ENCODE peak calls at places on chromosomes 11 and 22, in eight cellular contexts. X is bronchial epithelial cell, M is brain microvascular endothelial cell, Y is esophagus squamous epithelium, O is fibroblast of lung, S is lung, U is PC-3, H is left ventricle myocardium inferior. C is an unnamed sample.

GRCh38 chr11:122512688-122513087 is 142.8 kb upstream of the UBASH3B start:
- DNase-seq in X (no peak), M (no peak), U (no peak), Y (no peak), O (no peak), H (no peak), S (no peak), C (no peak)

GRCh38 chr11:120883404-120884135 is 140.3 kb upstream of the TBCEL start:
- DNase-seq in O (peak; percentile 79), H (peak; percentile 40), X (peak; percentile 21), Y (no peak), S (no peak), M (no peak), U (peak; percentile 57), C (no peak)

GRCh38 chr22:26169312-26170111 is at the start of gene SEZ6L:
- DNase-seq in X (no peak), U (no peak), S (no peak), Y (no peak), M (no peak), O (peak; percentile 7), H (peak; percentile 22), C (no peak)

GRCh38 chr11:103585401-103585800 is 451.0 kb upstream of the DDI1 start:
- DNase-seq in O (no peak), S (no peak), U (no peak), M (no peak), H (no peak), X (no peak), Y (no peak), C (no peak)

GRCh38 chr11:73962097-73962705 is 11.4 kb downstream of the DNAJB13 start:
- DNase-seq in H (no peak), U (no peak), X (no peak), M (no peak), O (no peak), Y (no peak), S (no peak), C (no peak)

GRCh38 chr11:104872393-104872792 is 25.9 kb downstream of the CASP12 start:
- DNase-seq in X (no peak), O (no peak), S (no peak), U (no peak), H (no peak), M (no peak), Y (no peak), C (no peak)

GRCh38 chr11:128690746-128691091 is 3.2 kb upstream of the FLI1 start:
- DNase-seq in M (no peak), H (no peak), Y (no peak), X (peak; percentile 38), U (no peak), O (no peak), S (no peak), C (no peak)

GRCh38 chr11:19344661-19345518 is 104.1 kb upstream of the E2F8 start:
- DNase-seq in U (peak; percentile 84), O (peak; percentile 20), M (no peak), S (no peak), H (peak; percentile 42), Y (no peak), X (peak; percentile 66), C (no peak)

GRCh38 chr11:10900686-10901415 is 43.0 kb upstream of the ZBED5 start:
- DNase-seq in O (peak; percentile 52), H (no peak), S (no peak), M (no peak), X (peak; percentile 81), Y (no peak), U (peak; percentile 64), C (no peak)

DNA sequence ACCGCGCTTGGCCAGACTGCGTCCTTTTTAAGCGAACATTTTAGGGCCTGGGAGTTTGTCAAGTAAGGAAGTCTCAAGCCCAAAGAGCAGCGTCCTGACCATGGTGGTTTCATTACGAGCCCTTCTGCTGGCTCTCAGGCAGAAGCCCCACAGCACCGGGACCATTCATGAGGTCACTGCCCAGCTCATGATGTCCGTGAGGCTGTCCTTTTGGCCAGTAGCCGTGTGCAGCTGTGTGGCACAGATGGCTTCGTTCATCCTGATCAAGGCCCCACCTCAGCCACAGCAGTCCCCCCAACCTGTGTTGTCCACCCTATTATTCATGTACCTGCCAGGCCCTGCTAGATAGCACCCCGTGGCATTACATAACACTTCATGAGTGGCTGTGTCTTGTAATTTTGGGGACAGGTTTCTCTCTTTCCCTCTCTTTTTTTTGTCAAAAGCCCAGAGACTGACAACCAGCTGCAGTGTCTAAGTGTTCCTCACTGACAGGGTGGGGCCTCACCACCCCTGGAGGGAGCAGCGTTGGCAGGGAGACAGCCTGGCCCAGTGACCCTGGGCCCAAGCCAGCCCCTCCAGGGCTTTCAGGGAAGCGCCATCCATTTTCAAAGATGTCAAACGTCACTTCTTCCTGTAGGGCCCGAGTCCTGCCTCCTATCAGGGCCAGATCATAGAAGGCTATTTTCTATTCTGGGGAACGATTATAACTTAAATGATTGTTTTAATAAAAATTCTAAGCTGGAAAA is 21.8 kb upstream of the CABP7 start:
- DNase-seq in U (no peak), O (no peak), H (no peak), M (no peak), S (no peak), Y (no peak), X (no peak), C (no peak)
- H3K4me3 ChIP-seq in U (no peak overlapping the region), O (no peak overlapping the region), H (no peak overlapping the region), M (no peak overlapping the region), S (no peak overlapping the region), Y (no peak overlapping the region), X (no peak overlapping the region), C (no peak overlapping the region)

GRCh38 chr11:67301313-67301921 is 1.9 kb upstream of the SSH3 start:
- DNase-seq in H (no peak), S (no peak), Y (no peak), O (no peak), M (no peak), X (no peak), U (no peak), C (no peak)

GRCh38 chr11:67300256-67300755 is 3.0 kb upstream of the SSH3 start:
- DNase-seq in X (no peak), Y (no peak), H (no peak), S (no peak), M (no peak), U (no peak), O (no peak), C (no peak)

GRCh38 chr11:67301951-67302516 is 1.3 kb upstream of the SSH3 start:
- DNase-seq in O (peak; percentile 32), U (peak; percentile 49), S (no peak), M (peak; percentile 61), H (peak; percentile 64), X (peak; percentile 71), Y (no peak), C (no peak)

GRCh38 chr11:67299471-67300191 is 3.7 kb upstream of the SSH3 start:
- DNase-seq in H (no peak), U (no peak), M (no peak), X (no peak), Y (no peak), O (no peak), S (no peak), C (no peak)

GRCh38 chr11:67300756-67301312 is 2.5 kb upstream of the SSH3 start:
- DNase-seq in S (no peak), H (no peak), U (no peak), X (no peak), M (no peak), O (no peak), Y (no peak), C (no peak)
- TF ChIP-seq CTCF in S (no peak), H (no peak), U (no peak), X (no peak), M (no peak), O (no peak), Y (no peak), C (no peak)

DNA sequence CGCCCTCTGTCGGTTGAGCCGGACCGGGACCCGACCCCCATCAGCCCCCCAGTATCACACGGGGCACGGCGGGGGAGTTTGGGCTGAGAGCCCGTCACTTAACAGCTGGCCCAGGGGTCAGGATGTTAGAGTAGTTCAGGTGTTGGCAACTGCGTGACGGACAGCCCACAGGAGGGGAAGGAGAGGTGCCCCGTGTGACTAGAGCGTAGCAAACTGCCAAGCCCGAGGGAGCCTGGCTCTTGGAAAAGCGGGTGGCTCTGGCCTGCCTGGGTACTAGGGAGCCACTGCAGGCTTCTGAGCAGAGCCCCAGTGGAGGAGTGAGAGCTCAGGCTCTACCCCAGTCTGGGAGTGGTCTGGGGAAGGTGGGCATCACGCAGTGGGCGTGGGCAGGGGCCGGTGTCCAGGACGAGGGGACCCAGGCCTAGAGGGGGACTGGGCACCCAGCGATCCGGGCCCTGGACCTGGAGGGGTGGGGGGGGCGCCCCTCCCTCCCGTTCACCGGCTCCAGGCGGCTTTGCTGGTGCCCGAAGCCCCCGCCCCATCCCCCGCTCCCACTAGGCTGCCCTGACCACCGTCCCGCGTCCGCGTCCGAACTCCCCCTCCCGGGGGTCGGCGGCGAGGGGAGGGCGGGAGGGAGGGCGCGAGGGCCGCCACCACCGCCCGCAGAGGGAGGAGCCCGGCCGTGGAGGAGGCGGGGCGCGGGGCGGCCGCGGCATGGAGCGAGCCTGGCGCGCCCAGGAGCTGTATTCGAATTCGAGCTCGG is 24.4 kb downstream of the SHANK3 start:
- DNase-seq in M (no peak), U (peak; percentile 8), S (no peak), H (peak; percentile 20), Y (no peak), X (no peak), O (no peak), C (no peak)
- H3K4me3 ChIP-seq in M (peak overlapping the region; percentile 26), U (peak overlapping the region; percentile 32), S (no peak overlapping the region), H (peak overlapping the region; percentile 67), Y (peak overlapping the region; percentile 44), X (peak overlapping the region; percentile 39), O (no peak overlapping the region), C (no peak overlapping the region)

DNA sequence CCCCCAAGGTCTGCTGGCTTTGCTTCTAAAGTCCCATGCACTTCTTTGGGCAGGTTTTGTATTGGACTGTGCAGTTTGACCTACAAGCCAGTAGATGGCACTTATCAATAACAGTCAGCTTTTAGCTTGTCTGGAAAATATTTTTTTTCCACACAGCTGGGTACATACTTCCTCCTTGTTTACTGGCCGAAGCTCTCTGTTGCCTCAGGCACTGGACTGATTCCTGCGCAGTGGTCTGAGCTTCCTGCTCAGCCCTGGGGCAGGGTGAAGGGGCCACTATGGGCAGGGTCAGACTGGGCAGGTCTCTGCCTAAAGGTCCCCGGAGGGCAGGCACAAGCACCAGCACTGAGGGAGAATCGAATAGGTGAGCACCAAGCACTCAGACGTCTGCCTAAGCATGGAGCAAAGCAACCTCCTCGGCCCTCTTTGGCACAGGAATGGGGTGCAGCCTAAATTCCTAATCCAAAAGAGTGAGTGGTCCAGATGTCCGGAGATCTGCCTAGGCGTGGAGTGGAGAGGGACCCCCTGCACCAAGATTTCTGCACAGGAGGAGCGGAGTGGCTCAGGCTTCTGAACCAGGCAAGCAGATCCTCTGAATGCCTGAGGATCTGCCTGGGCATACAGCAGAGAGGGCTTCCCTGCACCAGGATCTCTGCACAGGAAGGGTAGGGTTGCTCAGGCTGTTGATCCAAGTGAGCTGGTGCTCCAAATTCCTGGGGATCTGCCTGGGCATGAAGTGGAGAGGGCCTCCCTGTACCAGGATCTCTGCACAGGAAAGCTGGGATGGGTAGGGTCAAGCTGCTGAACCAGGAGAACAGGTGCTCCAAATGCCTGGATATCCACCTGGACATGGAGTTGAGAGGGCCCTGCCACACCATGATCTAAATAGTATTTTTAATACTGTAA is 105.9 kb upstream of the C11orf58 start:
- DNase-seq in O (peak; percentile 21), M (peak; percentile 31), X (peak; percentile 61), H (no peak), U (peak; percentile 66), S (no peak), Y (no peak), C (no peak)
- TF ChIP-seq CTCF in O (peak; percentile 41), M (peak; percentile 72), X (peak; percentile 55), H (peak; percentile 42), U (peak; percentile 69), S (no peak), Y (no peak), C (peak; percentile 49)

GRCh38 chr11:119066481-119066880 is 1.1 kb upstream of the VPS11 start:
- DNase-seq in U (no peak), X (no peak), S (no peak), H (no peak), M (no peak), O (no peak), Y (no peak), C (no peak)
- H3K4me3 ChIP-seq in U (peak overlapping the region; percentile 87), X (no peak overlapping the region), S (no peak overlapping the region), H (peak overlapping the region; percentile 94), M (peak overlapping the region; percentile 96), O (peak overlapping the region; percentile 79), Y (peak overlapping the region; percentile 77), C (peak overlapping the region; percentile 58)